ENCODE peak calls at places on chromosomes 11 and 22, in four cellular contexts. One of them, this sample, is unnamed.

GRCh38 chr11:4713241-4713640 is 8.7 kb downstream of the MMP26 start:
- DNase-seq in K562: no peak
- DNase-seq in sigmoid colon: no peak
- DNase-seq in A549: no peak
- DNase-seq in this sample: no peak

GRCh38 chr11:122440783-122441701 is 214.5 kb upstream of the UBASH3B start:
- DNase-seq in K562: no peak
- DNase-seq in sigmoid colon: peak
- DNase-seq in A549: no peak
- DNase-seq in this sample: peak

GRCh38 chr22:39253427-39254070 is 8.8 kb upstream of the PDGFB start:
- DNase-seq in K562: peak
- DNase-seq in sigmoid colon: no peak
- DNase-seq in A549: peak
- DNase-seq in this sample: peak

GRCh38 chr11:75237050-75237449 is 3.5 kb upstream of the TPBGL start:
- DNase-seq in K562: no peak
- DNase-seq in sigmoid colon: no peak
- DNase-seq in A549: no peak
- DNase-seq in this sample: no peak

GRCh38 chr22:45996241-45997076 is 19.5 kb upstream of the WNT7B start:
- DNase-seq in K562: no peak
- DNase-seq in sigmoid colon: peak
- DNase-seq in A549: no peak
- DNase-seq in this sample: peak

GRCh38 chr11:75558939-75559843 is 2.9 kb upstream of the SERPINH1 start:
- DNase-seq in K562: peak
- DNase-seq in sigmoid colon: no peak
- DNase-seq in A549: no peak
- DNase-seq in this sample: peak

GRCh38 chr22:17734197-17734596 is 40.1 kb downstream of the BID start:
- DNase-seq in K562: no peak
- DNase-seq in sigmoid colon: no peak
- DNase-seq in A549: no peak
- DNase-seq in this sample: no peak

GRCh38 chr11:126839496-126839895 is 161.1 kb downstream of the KIRREL3 start:
- DNase-seq in K562: peak
- DNase-seq in sigmoid colon: no peak
- DNase-seq in A549: no peak
- DNase-seq in this sample: no peak

GRCh38 chr22:44202261-44202789 is 21.6 kb downstream of the PARVG start:
- DNase-seq in K562: no peak
- DNase-seq in sigmoid colon: peak
- DNase-seq in A549: no peak
- DNase-seq in this sample: no peak

GRCh38 chr11:7511405-7511804 is 2.4 kb upstream of the PPFIBP2 start:
- DNase-seq in K562: no peak
- DNase-seq in sigmoid colon: peak
- DNase-seq in A549: no peak
- DNase-seq in this sample: peak

GRCh38 chr11:93196816-93197382 is 892 bp downstream of the SLC36A4 start:
- DNase-seq in K562: no peak
- DNase-seq in sigmoid colon: no peak
- DNase-seq in A549: peak
- DNase-seq in this sample: no peak

GRCh38 chr11:117815262-117815803 is 9.2 kb downstream of the FXYD2 start:
- DNase-seq in K562: no peak
- DNase-seq in sigmoid colon: no peak
- DNase-seq in A549: no peak
- DNase-seq in this sample: peak

GRCh38 chr11:65609711-65610110 is 4.3 kb downstream of the MAP3K11 start:
- DNase-seq in K562: no peak
- DNase-seq in sigmoid colon: no peak
- DNase-seq in A549: no peak
- DNase-seq in this sample: no peak

GRCh38 chr11:77966338-77966737 is 28.1 kb downstream of the INTS4 start:
- DNase-seq in K562: no peak
- DNase-seq in sigmoid colon: no peak
- DNase-seq in A549: no peak
- DNase-seq in this sample: no peak

GRCh38 chr11:119144825-119145476 is 3.9 kb upstream of the ABCG4 start:
- DNase-seq in K562: peak
- DNase-seq in sigmoid colon: no peak
- DNase-seq in A549: peak
- DNase-seq in this sample: no peak

GRCh38 chr11:76318744-76319384 is 62.1 kb downstream of the THAP12 start:
- DNase-seq in K562: peak
- DNase-seq in sigmoid colon: peak
- DNase-seq in A549: peak
- DNase-seq in this sample: peak

GRCh38 chr11:134124660-134125451 is 56.0 kb downstream of the JAM3 start:
- DNase-seq in K562: no peak
- DNase-seq in sigmoid colon: peak
- DNase-seq in A549: no peak
- DNase-seq in this sample: peak

GRCh38 chr11:3849297-3849874 is 6.1 kb upstream of the STIM1 start:
- DNase-seq in K562: peak
- DNase-seq in sigmoid colon: no peak
- DNase-seq in A549: peak
- DNase-seq in this sample: no peak

DNA sequence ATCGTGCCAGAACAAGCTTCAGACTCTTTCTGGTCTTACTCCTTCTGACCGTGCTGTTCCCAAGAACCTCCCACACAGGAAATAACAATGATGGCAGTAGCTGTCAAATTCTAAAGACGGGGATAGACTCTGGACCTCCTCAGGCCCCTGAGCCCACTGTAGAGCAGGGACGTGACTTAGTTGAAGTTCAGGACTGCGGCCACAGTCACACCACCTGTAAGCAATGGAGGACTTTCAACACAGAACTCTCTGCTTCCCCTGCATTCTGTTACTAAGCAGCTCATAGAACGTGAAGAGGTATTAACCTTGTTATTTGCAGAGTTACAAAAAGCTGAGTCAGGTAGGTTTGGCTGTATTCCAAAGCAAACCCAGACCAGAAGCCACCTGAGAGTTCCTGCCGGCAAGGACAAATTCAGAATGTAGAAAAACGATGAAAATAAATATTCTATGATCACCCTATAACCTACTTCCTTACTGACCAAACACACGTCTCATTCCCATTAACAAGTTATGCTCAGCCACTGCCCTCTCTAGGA is 12.7 kb downstream of the TMEM45B start:
- DNase-seq in K562: no peak
- DNase-seq in sigmoid colon: no peak
- DNase-seq in A549: no peak
- DNase-seq in this sample: no peak
- TF ChIP-seq EP300 in K562: no peak
- TF ChIP-seq EP300 in sigmoid colon: no peak
- TF ChIP-seq EP300 in A549: no peak
- TF ChIP-seq EP300 in this sample: no peak

GRCh38 chr11:105193260-105193659 is 53.7 kb upstream of the CARD18 start:
- DNase-seq in K562: no peak
- DNase-seq in sigmoid colon: no peak
- DNase-seq in A549: no peak
- DNase-seq in this sample: no peak

GRCh38 chr11:105189586-105189985 is 50.0 kb upstream of the CARD18 start:
- DNase-seq in K562: no peak
- DNase-seq in sigmoid colon: no peak
- DNase-seq in A549: no peak
- DNase-seq in this sample: no peak

DNA sequence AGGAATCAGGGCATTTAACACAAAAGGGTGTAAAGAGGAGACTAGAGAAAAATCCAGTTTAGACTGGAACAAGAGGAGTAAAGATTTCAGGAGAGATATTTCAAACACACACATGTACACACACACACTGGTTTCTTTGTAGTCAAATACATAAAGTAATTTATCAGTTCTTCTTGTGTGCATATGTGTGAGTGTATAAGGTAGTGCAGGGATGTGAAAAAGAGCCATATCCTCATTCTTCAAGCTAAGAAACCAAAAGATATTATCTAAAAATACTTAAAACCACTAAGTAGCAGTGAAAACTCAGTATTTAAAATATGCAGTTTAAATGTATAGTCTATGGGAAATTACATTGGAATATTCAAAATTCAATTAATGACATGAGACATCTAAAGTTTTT is 52.5 kb upstream of the CARD18 start:
- DNase-seq in K562: no peak
- DNase-seq in sigmoid colon: no peak
- DNase-seq in A549: no peak
- DNase-seq in this sample: no peak
- TF ChIP-seq EP300 in K562: no peak
- TF ChIP-seq EP300 in sigmoid colon: no peak
- TF ChIP-seq EP300 in A549: no peak
- TF ChIP-seq EP300 in this sample: no peak

GRCh38 chr11:79060081-79060480 is 380.7 kb downstream of the TENM4 start:
- DNase-seq in K562: no peak
- DNase-seq in sigmoid colon: no peak
- DNase-seq in A549: no peak
- DNase-seq in this sample: no peak
- TF ChIP-seq EP300 in K562: no peak
- TF ChIP-seq EP300 in sigmoid colon: no peak
- TF ChIP-seq EP300 in A549: no peak
- TF ChIP-seq EP300 in this sample: no peak

DNA sequence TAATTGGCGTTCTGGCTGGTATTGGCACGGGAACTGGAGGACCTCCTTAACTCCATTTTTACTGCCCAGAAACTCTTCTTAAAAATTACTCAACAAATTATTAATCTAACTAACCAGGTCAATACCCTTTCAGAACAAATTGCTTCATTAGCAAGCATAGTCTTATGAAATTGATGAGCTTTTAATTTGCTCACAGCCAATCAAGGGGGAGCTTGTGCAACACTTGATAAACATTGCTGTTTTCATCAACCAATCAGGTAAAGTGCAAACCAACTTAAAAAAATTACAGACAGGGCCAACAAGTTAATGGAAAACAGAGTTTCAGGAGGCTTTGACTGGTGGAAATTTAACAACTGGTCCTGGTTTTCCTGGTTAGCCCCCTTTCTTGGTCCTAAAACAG is 4.6 kb upstream of the APOL3 start:
- DNase-seq in K562: no peak
- DNase-seq in sigmoid colon: no peak
- DNase-seq in A549: no peak
- DNase-seq in this sample: peak
- TF ChIP-seq EP300 in K562: no peak
- TF ChIP-seq EP300 in sigmoid colon: no peak
- TF ChIP-seq EP300 in A549: no peak
- TF ChIP-seq EP300 in this sample: no peak

DNA sequence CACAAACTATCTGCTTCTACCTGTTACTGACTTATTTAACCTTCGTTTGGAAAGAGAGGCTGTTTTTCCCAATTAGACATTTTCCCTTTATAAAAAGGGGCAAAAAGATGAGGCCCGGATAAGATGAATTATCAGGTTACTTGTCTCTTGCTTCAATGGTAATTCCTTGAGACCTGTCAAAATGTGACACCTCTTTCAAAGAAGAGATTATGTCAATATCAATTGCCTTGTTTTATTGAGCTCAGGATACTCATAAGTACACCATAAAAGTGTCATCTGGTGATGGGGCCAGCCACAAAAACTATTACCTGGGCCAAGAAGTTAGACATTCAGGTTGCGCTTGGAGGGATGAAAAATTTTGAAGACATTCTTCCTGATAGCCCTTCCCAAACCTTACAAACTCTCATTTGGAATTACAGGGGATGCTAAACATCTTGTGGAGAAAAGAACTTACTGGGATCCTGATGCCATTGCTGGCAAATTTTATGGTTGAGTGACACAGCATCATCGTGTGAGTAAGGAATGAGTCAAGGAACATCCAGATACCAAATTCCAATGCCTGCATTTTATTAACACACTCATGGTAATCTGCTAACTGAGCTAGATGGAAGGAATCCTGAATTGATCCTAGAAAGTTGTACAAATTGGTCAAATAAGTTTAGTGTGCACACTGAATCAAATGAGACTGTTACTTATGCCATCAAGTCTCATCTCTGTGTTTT is 1071.2 kb downstream of the LRRC4C start:
- DNase-seq in K562: no peak
- DNase-seq in sigmoid colon: no peak
- DNase-seq in A549: no peak
- DNase-seq in this sample: no peak
- TF ChIP-seq EP300 in K562: no peak
- TF ChIP-seq EP300 in sigmoid colon: no peak
- TF ChIP-seq EP300 in A549: no peak
- TF ChIP-seq EP300 in this sample: no peak